ENCODE peak calls at places on chromosomes 16 and 17, in seven cellular contexts. One of them, this sample, is unnamed.

GRCh38 chr16:3068486-3068885 is 3.0 kb downstream of the IL32 start:
- DNase-seq in breast epithelium: no peak
- DNase-seq in brain microvascular endothelial cell: no peak
- DNase-seq in thoracic aorta: no peak
- DNase-seq in psoas muscle: no peak
- DNase-seq in fibroblast of lung: no peak
- DNase-seq in IMR-90: no peak
- DNase-seq in this sample: no peak

GRCh38 chr17:68301438-68301959 is 10.2 kb downstream of the ARSG start:
- DNase-seq in fibroblast of lung: no peak
- DNase-seq in brain microvascular endothelial cell: no peak
- DNase-seq in breast epithelium: peak
- DNase-seq in psoas muscle: no peak
- DNase-seq in thoracic aorta: no peak
- DNase-seq in IMR-90: no peak
- DNase-seq in this sample: no peak

GRCh38 chr17:73798111-73798748 is 154.0 kb upstream of the SDK2 start:
- DNase-seq in brain microvascular endothelial cell: peak
- DNase-seq in psoas muscle: no peak
- DNase-seq in fibroblast of lung: peak
- DNase-seq in IMR-90: peak
- DNase-seq in breast epithelium: no peak
- DNase-seq in thoracic aorta: peak
- DNase-seq in this sample: peak

GRCh38 chr16:73196670-73197069 is 148.7 kb upstream of the ZFHX3 start:
- DNase-seq in thoracic aorta: peak
- DNase-seq in fibroblast of lung: peak
- DNase-seq in brain microvascular endothelial cell: peak
- DNase-seq in psoas muscle: peak
- DNase-seq in IMR-90: peak
- DNase-seq in breast epithelium: peak
- DNase-seq in this sample: peak

GRCh38 chr16:53816211-53816610 is 112.3 kb downstream of the FTO start:
- DNase-seq in brain microvascular endothelial cell: no peak
- DNase-seq in fibroblast of lung: peak
- DNase-seq in thoracic aorta: no peak
- DNase-seq in IMR-90: no peak
- DNase-seq in breast epithelium: peak
- DNase-seq in psoas muscle: no peak
- DNase-seq in this sample: no peak

GRCh38 chr17:8537734-8538133 is 92.8 kb downstream of the MYH10 start:
- DNase-seq in thoracic aorta: no peak
- DNase-seq in IMR-90: no peak
- DNase-seq in psoas muscle: no peak
- DNase-seq in fibroblast of lung: no peak
- DNase-seq in brain microvascular endothelial cell: no peak
- DNase-seq in breast epithelium: no peak
- DNase-seq in this sample: no peak

GRCh38 chr16:75109732-75110243 is 6.8 kb downstream of the LDHD start:
- DNase-seq in breast epithelium: no peak
- DNase-seq in thoracic aorta: no peak
- DNase-seq in IMR-90: no peak
- DNase-seq in psoas muscle: peak
- DNase-seq in brain microvascular endothelial cell: no peak
- DNase-seq in fibroblast of lung: no peak
- DNase-seq in this sample: no peak

GRCh38 chr17:46736100-46736499 is 82.4 kb downstream of the WNT3 start:
- DNase-seq in thoracic aorta: no peak
- DNase-seq in fibroblast of lung: no peak
- DNase-seq in psoas muscle: no peak
- DNase-seq in brain microvascular endothelial cell: no peak
- DNase-seq in breast epithelium: no peak
- DNase-seq in IMR-90: no peak
- DNase-seq in this sample: no peak

GRCh38 chr17:64778367-64779290 is 116.5 kb upstream of the SMURF2 start:
- DNase-seq in psoas muscle: no peak
- DNase-seq in fibroblast of lung: no peak
- DNase-seq in breast epithelium: no peak
- DNase-seq in brain microvascular endothelial cell: no peak
- DNase-seq in IMR-90: no peak
- DNase-seq in thoracic aorta: no peak
- DNase-seq in this sample: no peak

GRCh38 chr17:3005696-3006095 is 57.7 kb downstream of the OR1D5 start:
- DNase-seq in psoas muscle: no peak
- DNase-seq in brain microvascular endothelial cell: no peak
- DNase-seq in IMR-90: no peak
- DNase-seq in thoracic aorta: no peak
- DNase-seq in fibroblast of lung: no peak
- DNase-seq in breast epithelium: no peak
- DNase-seq in this sample: no peak

GRCh38 chr17:75288784-75289121 is 480 bp downstream of the SLC25A19 start:
- DNase-seq in psoas muscle: peak
- DNase-seq in thoracic aorta: no peak
- DNase-seq in IMR-90: no peak
- DNase-seq in breast epithelium: peak
- DNase-seq in fibroblast of lung: no peak
- DNase-seq in brain microvascular endothelial cell: no peak
- DNase-seq in this sample: no peak

GRCh38 chr16:29745853-29746345 is at the start of gene C16orf54:
- DNase-seq in psoas muscle: peak
- DNase-seq in brain microvascular endothelial cell: no peak
- DNase-seq in breast epithelium: peak
- DNase-seq in IMR-90: no peak
- DNase-seq in fibroblast of lung: no peak
- DNase-seq in thoracic aorta: no peak
- DNase-seq in this sample: no peak

GRCh38 chr16:50866806-50867205 is 124.9 kb downstream of the CYLD start:
- DNase-seq in psoas muscle: no peak
- DNase-seq in brain microvascular endothelial cell: no peak
- DNase-seq in thoracic aorta: no peak
- DNase-seq in fibroblast of lung: no peak
- DNase-seq in IMR-90: no peak
- DNase-seq in breast epithelium: no peak
- DNase-seq in this sample: no peak

DNA sequence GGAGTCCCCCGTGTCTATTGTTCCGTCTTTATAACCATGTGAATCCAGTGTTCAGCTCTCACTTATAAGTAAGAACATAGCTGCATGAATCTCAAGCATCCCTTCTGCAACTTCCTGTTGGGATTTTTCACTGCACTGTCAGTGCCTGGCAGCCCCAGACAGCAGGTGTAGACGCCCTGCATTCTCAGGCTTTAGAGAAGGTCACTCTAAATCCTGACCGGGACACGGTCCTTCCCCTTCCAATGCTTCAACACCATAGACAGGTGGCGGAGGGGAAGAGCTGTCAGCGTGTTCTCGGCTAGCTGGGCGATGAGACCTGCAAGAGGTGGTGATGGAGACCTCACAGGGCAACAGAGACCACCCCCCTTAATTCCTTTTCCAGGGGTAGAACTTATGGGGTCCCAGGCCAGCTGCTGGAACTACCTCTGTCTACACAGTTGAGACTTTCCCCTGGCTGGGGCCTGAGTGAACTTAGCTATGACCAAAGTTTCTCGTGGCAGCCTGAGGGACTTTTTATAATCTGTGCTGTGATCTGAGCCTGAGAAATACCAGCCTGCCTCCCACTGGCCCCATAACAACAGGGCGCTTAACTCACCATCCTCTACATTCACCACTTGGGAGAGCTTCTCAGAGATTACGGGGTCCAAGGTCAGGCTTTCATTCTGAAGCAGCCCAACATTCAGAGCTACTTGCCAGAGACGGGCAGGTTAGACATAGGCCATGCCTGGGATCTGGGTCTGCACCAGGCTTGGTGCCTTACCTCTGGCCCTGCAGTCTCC is 143.2 kb upstream of the TNRC6C start:
- DNase-seq in brain microvascular endothelial cell: no peak
- DNase-seq in thoracic aorta: no peak
- DNase-seq in psoas muscle: no peak
- DNase-seq in fibroblast of lung: no peak
- DNase-seq in IMR-90: no peak
- DNase-seq in breast epithelium: no peak
- DNase-seq in this sample: no peak
- TF ChIP-seq CTCF in brain microvascular endothelial cell: peak
- TF ChIP-seq CTCF in thoracic aorta: no peak
- TF ChIP-seq CTCF in psoas muscle: no peak
- TF ChIP-seq CTCF in fibroblast of lung: no peak
- TF ChIP-seq CTCF in IMR-90: no peak
- TF ChIP-seq CTCF in breast epithelium: no peak
- TF ChIP-seq CTCF in this sample: no peak

GRCh38 chr16:324201-324450 is 28.4 kb downstream of the AXIN1 start:
- DNase-seq in fibroblast of lung: no peak
- DNase-seq in thoracic aorta: no peak
- DNase-seq in psoas muscle: no peak
- DNase-seq in IMR-90: no peak
- DNase-seq in breast epithelium: no peak
- DNase-seq in brain microvascular endothelial cell: no peak
- DNase-seq in this sample: no peak

GRCh38 chr16:325375-326155 is 27.0 kb downstream of the AXIN1 start:
- DNase-seq in fibroblast of lung: no peak
- DNase-seq in IMR-90: no peak
- DNase-seq in psoas muscle: no peak
- DNase-seq in thoracic aorta: no peak
- DNase-seq in breast epithelium: no peak
- DNase-seq in brain microvascular endothelial cell: no peak
- DNase-seq in this sample: no peak

GRCh38 chr16:322476-323143 is 29.9 kb downstream of the AXIN1 start:
- DNase-seq in fibroblast of lung: no peak
- DNase-seq in IMR-90: no peak
- DNase-seq in psoas muscle: no peak
- DNase-seq in thoracic aorta: no peak
- DNase-seq in brain microvascular endothelial cell: no peak
- DNase-seq in breast epithelium: no peak
- DNase-seq in this sample: no peak

GRCh38 chr16:321532-321931 is 31.0 kb downstream of the AXIN1 start:
- DNase-seq in breast epithelium: no peak
- DNase-seq in fibroblast of lung: no peak
- DNase-seq in brain microvascular endothelial cell: no peak
- DNase-seq in IMR-90: no peak
- DNase-seq in thoracic aorta: no peak
- DNase-seq in psoas muscle: no peak
- DNase-seq in this sample: no peak

GRCh38 chr16:324451-325334 is 27.8 kb downstream of the AXIN1 start:
- DNase-seq in psoas muscle: no peak
- DNase-seq in fibroblast of lung: no peak
- DNase-seq in thoracic aorta: no peak
- DNase-seq in brain microvascular endothelial cell: no peak
- DNase-seq in breast epithelium: no peak
- DNase-seq in IMR-90: no peak
- DNase-seq in this sample: no peak
- H3K4me3 ChIP-seq in psoas muscle: peak
- H3K4me3 ChIP-seq in fibroblast of lung: no peak
- H3K4me3 ChIP-seq in thoracic aorta: no peak
- H3K4me3 ChIP-seq in brain microvascular endothelial cell: no peak
- H3K4me3 ChIP-seq in breast epithelium: no peak
- H3K4me3 ChIP-seq in IMR-90: no peak
- H3K4me3 ChIP-seq in this sample: no peak

GRCh38 chr17:17888821-17889220 is 52.0 kb upstream of the SREBF1 start:
- DNase-seq in psoas muscle: no peak
- DNase-seq in fibroblast of lung: no peak
- DNase-seq in breast epithelium: no peak
- DNase-seq in IMR-90: peak
- DNase-seq in brain microvascular endothelial cell: no peak
- DNase-seq in thoracic aorta: no peak
- DNase-seq in this sample: no peak
- TF ChIP-seq CTCF in psoas muscle: no peak
- TF ChIP-seq CTCF in fibroblast of lung: peak
- TF ChIP-seq CTCF in breast epithelium: no peak
- TF ChIP-seq CTCF in IMR-90: peak
- TF ChIP-seq CTCF in brain microvascular endothelial cell: peak
- TF ChIP-seq CTCF in thoracic aorta: no peak
- TF ChIP-seq CTCF in this sample: peak

GRCh38 chr17:58667934-58668597 is 23.8 kb downstream of the TEX14 start:
- DNase-seq in IMR-90: peak
- DNase-seq in thoracic aorta: no peak
- DNase-seq in breast epithelium: no peak
- DNase-seq in psoas muscle: no peak
- DNase-seq in fibroblast of lung: no peak
- DNase-seq in brain microvascular endothelial cell: peak
- DNase-seq in this sample: no peak
- H3K4me3 ChIP-seq in IMR-90: no peak
- H3K4me3 ChIP-seq in thoracic aorta: no peak
- H3K4me3 ChIP-seq in breast epithelium: no peak
- H3K4me3 ChIP-seq in psoas muscle: no peak
- H3K4me3 ChIP-seq in fibroblast of lung: no peak
- H3K4me3 ChIP-seq in brain microvascular endothelial cell: no peak
- H3K4me3 ChIP-seq in this sample: no peak

DNA sequence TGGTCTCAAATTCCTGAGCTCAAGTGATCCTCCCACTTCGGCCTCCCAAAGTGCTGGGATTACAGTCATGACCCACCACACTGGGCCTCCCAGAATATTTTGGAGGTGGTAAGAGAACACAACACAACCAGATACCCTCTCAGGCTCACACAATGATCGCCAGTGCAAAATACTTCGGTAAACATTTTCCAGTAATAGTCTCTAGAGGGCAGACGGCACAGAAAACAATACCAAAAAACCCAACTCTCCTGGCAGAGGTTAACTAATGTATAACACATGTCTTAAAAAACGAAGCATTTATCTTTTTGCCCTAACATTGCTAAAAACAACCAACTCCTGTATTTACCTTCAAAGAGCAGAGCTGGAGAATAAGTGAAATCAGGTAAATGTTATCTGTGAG is 10.5 kb downstream of the NUFIP2 start:
- DNase-seq in psoas muscle: no peak
- DNase-seq in thoracic aorta: no peak
- DNase-seq in IMR-90: no peak
- DNase-seq in brain microvascular endothelial cell: no peak
- DNase-seq in breast epithelium: no peak
- DNase-seq in fibroblast of lung: no peak
- DNase-seq in this sample: peak
- TF ChIP-seq CTCF in psoas muscle: no peak
- TF ChIP-seq CTCF in thoracic aorta: no peak
- TF ChIP-seq CTCF in IMR-90: no peak
- TF ChIP-seq CTCF in brain microvascular endothelial cell: no peak
- TF ChIP-seq CTCF in breast epithelium: no peak
- TF ChIP-seq CTCF in fibroblast of lung: no peak
- TF ChIP-seq CTCF in this sample: no peak

GRCh38 chr16:1990336-1991134 is 765 bp downstream of the SYNGR3 start:
- DNase-seq in breast epithelium: no peak
- DNase-seq in IMR-90: no peak
- DNase-seq in fibroblast of lung: no peak
- DNase-seq in brain microvascular endothelial cell: no peak
- DNase-seq in thoracic aorta: no peak
- DNase-seq in psoas muscle: no peak
- DNase-seq in this sample: no peak
- H3K4me3 ChIP-seq in breast epithelium: peak
- H3K4me3 ChIP-seq in IMR-90: peak
- H3K4me3 ChIP-seq in fibroblast of lung: peak
- H3K4me3 ChIP-seq in brain microvascular endothelial cell: no peak
- H3K4me3 ChIP-seq in thoracic aorta: peak
- H3K4me3 ChIP-seq in psoas muscle: peak
- H3K4me3 ChIP-seq in this sample: no peak

This sample was measured in cardiac fibroblast.